ENCODE peak calls at places on chromosomes 11 and 22, in four cellular contexts. M, T, I and A are unnamed samples.

GRCh38 chr11:76152741-76153608 is 53.3 kb downstream of the WNT11 start:
- DNase-seq in I (no peak), T (no peak), M (no peak), A (no peak)

GRCh38 chr11:76632492-76632891 is 38.1 kb downstream of the LRRC32 start:
- DNase-seq in I (no peak), M (no peak), T (no peak), A (no peak)

GRCh38 chr11:36254739-36255138 is 34.5 kb downstream of the COMMD9 start:
- DNase-seq in M (no peak), I (no peak), T (no peak), A (no peak)

GRCh38 chr11:33634291-33634834 is 66.3 kb downstream of the C11orf91 start:
- DNase-seq in T (no peak), I (no peak), M (no peak), A (no peak)

GRCh38 chr11:109728056-109728455 is 306.1 kb downstream of the C11orf87 start:
- DNase-seq in T (no peak), M (no peak), I (no peak), A (no peak)

GRCh38 chr11:117217685-117218084 is 14.2 kb downstream of the PCSK7 start:
- DNase-seq in I (no peak), T (no peak), M (peak; percentile 14), A (no peak)

GRCh38 chr11:86800956-86801264 is 568 bp downstream of the PRSS23 start:
- DNase-seq in I (no peak), M (no peak), T (no peak), A (no peak)

GRCh38 chr22:29524440-29525191 is 28.9 kb downstream of the THOC5 start:
- DNase-seq in I (no peak), M (no peak), T (no peak), A (peak; percentile 0)

GRCh38 chr11:85685131-85685819 is 720 bp downstream of the CCDC89 start:
- DNase-seq in I (no peak), T (no peak), M (peak; percentile 48), A (peak; percentile 66)

GRCh38 chr11:67071420-67072284 is 15.0 kb downstream of the RHOD start:
- DNase-seq in M (peak; percentile 89), I (no peak), T (no peak), A (peak; percentile 24)

GRCh38 chr11:107018274-107018901 is at the start of gene GUCY1A2:
- DNase-seq in I (no peak), T (peak; percentile 67), M (peak; percentile 42), A (peak; percentile 45)

GRCh38 chr11:100902454-100903141 is 215.5 kb downstream of the ARHGAP42 start:
- DNase-seq in M (no peak), T (peak; percentile 3), I (no peak), A (no peak)

GRCh38 chr11:26512196-26512595 is 59.9 kb downstream of the MUC15 start:
- DNase-seq in M (no peak), T (no peak), I (no peak), A (no peak)

GRCh38 chr11:74306440-74307175 is 4.8 kb downstream of the P4HA3 start:
- DNase-seq in T (no peak), M (no peak), I (no peak), A (no peak)

GRCh38 chr22:24159650-24160049 is 21.6 kb upstream of the SUSD2 start:
- DNase-seq in T (no peak), I (peak; percentile 24), M (no peak), A (peak; percentile 29)

GRCh38 chr22:50674127-50674493 is 1.5 kb downstream of the SHANK3 start:
- DNase-seq in I (no peak), M (no peak), T (no peak), A (no peak)

GRCh38 chr22:42437488-42438292 is 5.5 kb upstream of the NFAM1 start:
- DNase-seq in T (peak; percentile 72), I (no peak), M (peak; percentile 84), A (peak; percentile 76)

GRCh38 chr11:100849914-100850235 is 162.8 kb downstream of the ARHGAP42 start:
- DNase-seq in M (no peak), T (no peak), I (no peak), A (no peak)

GRCh38 chr11:83543918-83544491 is 257.8 kb upstream of the CCDC90B start:
- DNase-seq in T (no peak), I (no peak), M (no peak), A (no peak)

GRCh38 chr11:65423516-65424199 is 1.1 kb downstream of the NEAT1 start:
- DNase-seq in I (no peak), M (no peak), T (no peak), A (no peak)